ENCODE peak calls at places on chromosomes 5 and 9, in five cellular contexts. V, N, K, F and B are unnamed samples.

GRCh38 chr9:119841005-119841404 is 471.8 kb upstream of the BRINP1 start:
- DNase-seq in V (no peak), N (no peak), K (no peak), F (no peak), B (no peak)

GRCh38 chr9:120412425-120412951 is 167.5 kb downstream of the CDK5RAP2 start:
- DNase-seq in V (no peak), N (no peak), K (no peak), F (no peak), B (no peak)

GRCh38 chr9:38295751-38296150 is 96.8 kb upstream of the ALDH1B1 start:
- DNase-seq in V (no peak), N (no peak), K (no peak), F (no peak), B (no peak)

GRCh38 chr9:127721391-127721821 is 5.5 kb downstream of the TTC16 start:
- DNase-seq in V (no peak), N (no peak), K (no peak), F (no peak), B (no peak)

GRCh38 chr5:99379187-99379586 is 450.4 kb upstream of the CHD1 start:
- DNase-seq in V (no peak), N (no peak), K (no peak), F (no peak), B (no peak)

GRCh38 chr5:77785229-77785628 is 9.1 kb upstream of the TBCA start:
- DNase-seq in V (no peak), N (no peak), K (no peak), F (no peak), B (no peak)

GRCh38 chr9:120985759-120986353 is 59.3 kb upstream of the TRAF1 start:
- DNase-seq in V (peak), N (peak), K (peak), F (no peak), B (no peak)

GRCh38 chr9:71249729-71250317 is 128.4 kb upstream of the TRPM3 start:
- DNase-seq in V (peak), N (peak), K (peak), F (no peak), B (no peak)

GRCh38 chr5:62431735-62432617 is 19.4 kb downstream of the IPO11 start:
- DNase-seq in V (no peak), N (no peak), K (peak), F (no peak), B (no peak)

GRCh38 chr5:95591490-95591901 is 28.4 kb upstream of the GPR150 start:
- DNase-seq in V (no peak), N (no peak), K (no peak), F (no peak), B (no peak)

GRCh38 chr5:174725261-174725990 is 1.0 kb downstream of the MSX2 start:
- DNase-seq in V (no peak), N (no peak), K (no peak), F (no peak), B (no peak)

GRCh38 chr9:83151627-83152137 is 88.7 kb upstream of the RASEF start:
- DNase-seq in V (no peak), N (no peak), K (no peak), F (no peak), B (no peak)

GRCh38 chr5:106392766-106393165 is 1278.0 kb downstream of the EFNA5 start:
- DNase-seq in V (no peak), N (no peak), K (no peak), F (no peak), B (no peak)